ENCODE peak calls at places on chromosomes 2 and 18, in nine cellular contexts. One of them, this sample, is unnamed.

GRCh38 chr2:46164581-46165301 is 132.5 kb upstream of the EPAS1 start:
- DNase-seq in K562: no peak
- DNase-seq in transverse colon: peak; percentile 66
- DNase-seq in endothelial cell of umbilical vein: peak; percentile 94
- DNase-seq in HCT116: no peak
- DNase-seq in GM12878: no peak
- DNase-seq in heart left ventricle: peak; percentile 85
- DNase-seq in sigmoid colon: peak; percentile 92
- DNase-seq in right lobe of liver: peak; percentile 56
- DNase-seq in this sample: peak; percentile 67

GRCh38 chr2:9166579-9167392 is 39.8 kb upstream of the ASAP2 start:
- DNase-seq in K562: no peak
- DNase-seq in transverse colon: no peak
- DNase-seq in endothelial cell of umbilical vein: no peak
- DNase-seq in HCT116: no peak
- DNase-seq in GM12878: no peak
- DNase-seq in heart left ventricle: peak; percentile 65
- DNase-seq in sigmoid colon: no peak
- DNase-seq in right lobe of liver: no peak
- DNase-seq in this sample: no peak

GRCh38 chr18:22074343-22075070 is 94.9 kb upstream of the GATA6 start:
- DNase-seq in K562: no peak
- DNase-seq in transverse colon: no peak
- DNase-seq in endothelial cell of umbilical vein: no peak
- DNase-seq in HCT116: no peak
- DNase-seq in GM12878: no peak
- DNase-seq in heart left ventricle: no peak
- DNase-seq in sigmoid colon: no peak
- DNase-seq in right lobe of liver: no peak
- DNase-seq in this sample: no peak

GRCh38 chr2:113183703-113184102 is 9.9 kb downstream of the PSD4 start:
- DNase-seq in K562: no peak
- DNase-seq in transverse colon: no peak
- DNase-seq in endothelial cell of umbilical vein: no peak
- DNase-seq in HCT116: no peak
- DNase-seq in GM12878: no peak
- DNase-seq in heart left ventricle: no peak
- DNase-seq in sigmoid colon: no peak
- DNase-seq in right lobe of liver: no peak
- DNase-seq in this sample: no peak

GRCh38 chr2:153133716-153134115 is 344.8 kb downstream of the RPRM start:
- DNase-seq in K562: no peak
- DNase-seq in transverse colon: no peak
- DNase-seq in endothelial cell of umbilical vein: no peak
- DNase-seq in HCT116: no peak
- DNase-seq in GM12878: no peak
- DNase-seq in heart left ventricle: no peak
- DNase-seq in sigmoid colon: no peak
- DNase-seq in right lobe of liver: no peak
- DNase-seq in this sample: no peak

GRCh38 chr2:152716805-152717241 is 438 bp downstream of the PRPF40A start:
- DNase-seq in K562: peak; percentile 74
- DNase-seq in transverse colon: peak; percentile 35
- DNase-seq in endothelial cell of umbilical vein: no peak
- DNase-seq in HCT116: no peak
- DNase-seq in GM12878: no peak
- DNase-seq in heart left ventricle: peak; percentile 37
- DNase-seq in sigmoid colon: no peak
- DNase-seq in right lobe of liver: no peak
- DNase-seq in this sample: peak; percentile 25

GRCh38 chr2:134249755-134250154 is 4.1 kb upstream of the MGAT5 start:
- DNase-seq in K562: no peak
- DNase-seq in transverse colon: no peak
- DNase-seq in endothelial cell of umbilical vein: no peak
- DNase-seq in HCT116: no peak
- DNase-seq in GM12878: no peak
- DNase-seq in heart left ventricle: no peak
- DNase-seq in sigmoid colon: no peak
- DNase-seq in right lobe of liver: no peak
- DNase-seq in this sample: no peak

GRCh38 chr2:26606847-26607190 is 34.3 kb downstream of the CIB4 start:
- DNase-seq in K562: no peak
- DNase-seq in transverse colon: no peak
- DNase-seq in endothelial cell of umbilical vein: no peak
- DNase-seq in HCT116: peak; percentile 34
- DNase-seq in GM12878: no peak
- DNase-seq in heart left ventricle: no peak
- DNase-seq in sigmoid colon: peak; percentile 55
- DNase-seq in right lobe of liver: no peak
- DNase-seq in this sample: peak; percentile 58

GRCh38 chr2:50769416-50769815 is 262.5 kb downstream of the NRXN1 start:
- DNase-seq in K562: no peak
- DNase-seq in transverse colon: no peak
- DNase-seq in endothelial cell of umbilical vein: no peak
- DNase-seq in HCT116: no peak
- DNase-seq in GM12878: no peak
- DNase-seq in heart left ventricle: no peak
- DNase-seq in sigmoid colon: no peak
- DNase-seq in right lobe of liver: no peak
- DNase-seq in this sample: peak; percentile 49

GRCh38 chr2:198309673-198310280 is 505.4 kb downstream of the PLCL1 start:
- DNase-seq in K562: peak; percentile 54
- DNase-seq in transverse colon: peak; percentile 73
- DNase-seq in endothelial cell of umbilical vein: peak; percentile 61
- DNase-seq in HCT116: peak; percentile 37
- DNase-seq in GM12878: no peak
- DNase-seq in heart left ventricle: no peak
- DNase-seq in sigmoid colon: no peak
- DNase-seq in right lobe of liver: no peak
- DNase-seq in this sample: peak; percentile 54

GRCh38 chr2:110182449-110182848 is 22.4 kb downstream of the NPHP1 start:
- DNase-seq in K562: no peak
- DNase-seq in transverse colon: no peak
- DNase-seq in endothelial cell of umbilical vein: no peak
- DNase-seq in HCT116: no peak
- DNase-seq in GM12878: no peak
- DNase-seq in heart left ventricle: no peak
- DNase-seq in sigmoid colon: no peak
- DNase-seq in right lobe of liver: no peak
- DNase-seq in this sample: no peak

GRCh38 chr2:47636596-47636995 is 146.3 kb upstream of the MSH6 start:
- DNase-seq in K562: no peak
- DNase-seq in transverse colon: no peak
- DNase-seq in endothelial cell of umbilical vein: no peak
- DNase-seq in HCT116: no peak
- DNase-seq in GM12878: no peak
- DNase-seq in heart left ventricle: no peak
- DNase-seq in sigmoid colon: no peak
- DNase-seq in right lobe of liver: no peak
- DNase-seq in this sample: no peak

GRCh38 chr2:236498369-236498768 is 71.3 kb upstream of the ACKR3 start:
- DNase-seq in K562: no peak
- DNase-seq in transverse colon: no peak
- DNase-seq in endothelial cell of umbilical vein: no peak
- DNase-seq in HCT116: no peak
- DNase-seq in GM12878: no peak
- DNase-seq in heart left ventricle: peak; percentile 51
- DNase-seq in sigmoid colon: no peak
- DNase-seq in right lobe of liver: no peak
- DNase-seq in this sample: peak; percentile 20

GRCh38 chr2:26570083-26570430 is 71.1 kb downstream of the CIB4 start:
- DNase-seq in K562: no peak
- DNase-seq in transverse colon: no peak
- DNase-seq in endothelial cell of umbilical vein: no peak
- DNase-seq in HCT116: no peak
- DNase-seq in GM12878: no peak
- DNase-seq in heart left ventricle: no peak
- DNase-seq in sigmoid colon: no peak
- DNase-seq in right lobe of liver: peak; percentile 31
- DNase-seq in this sample: no peak

GRCh38 chr2:224894356-224894755 is 147.9 kb downstream of the DOCK10 start:
- DNase-seq in K562: no peak
- DNase-seq in transverse colon: no peak
- DNase-seq in endothelial cell of umbilical vein: no peak
- DNase-seq in HCT116: no peak
- DNase-seq in GM12878: peak; percentile 71
- DNase-seq in heart left ventricle: no peak
- DNase-seq in sigmoid colon: no peak
- DNase-seq in right lobe of liver: no peak
- DNase-seq in this sample: no peak
- H3K36me3 ChIP-seq in K562: no peaks in the 10 kb centered on the region
- H3K36me3 ChIP-seq in transverse colon: no peaks in the 10 kb centered on the region
- H3K36me3 ChIP-seq in endothelial cell of umbilical vein: no peaks in the 10 kb centered on the region
- H3K36me3 ChIP-seq in HCT116: no peaks in the 10 kb centered on the region
- H3K36me3 ChIP-seq in GM12878: peaks cover 3% of the 10 kb centered on the region
- H3K36me3 ChIP-seq in heart left ventricle: no peaks in the 10 kb centered on the region
- H3K36me3 ChIP-seq in sigmoid colon: no peaks in the 10 kb centered on the region
- H3K36me3 ChIP-seq in right lobe of liver: no peaks in the 10 kb centered on the region
- H3K36me3 ChIP-seq in this sample: no peaks in the 10 kb centered on the region

GRCh38 chr2:178478442-178479274 is at the start of gene FKBP7:
- DNase-seq in K562: peak; percentile 93
- DNase-seq in transverse colon: peak; percentile 91
- DNase-seq in endothelial cell of umbilical vein: peak; percentile 85
- DNase-seq in HCT116: peak; percentile 60
- DNase-seq in GM12878: peak; percentile 33
- DNase-seq in heart left ventricle: peak; percentile 92
- DNase-seq in sigmoid colon: peak; percentile 95
- DNase-seq in right lobe of liver: peak; percentile 91
- DNase-seq in this sample: peak; percentile 88
- TF ChIP-seq POLR2A in K562: peak; percentile 85
- TF ChIP-seq POLR2A in transverse colon: peak; percentile 73
- TF ChIP-seq POLR2A in endothelial cell of umbilical vein: peak; percentile 63
- TF ChIP-seq POLR2A in HCT116: peak; percentile 60
- TF ChIP-seq POLR2A in GM12878: peak; percentile 80
- TF ChIP-seq POLR2A in heart left ventricle: peak; percentile 68
- TF ChIP-seq POLR2A in sigmoid colon: peak; percentile 72
- TF ChIP-seq POLR2A in right lobe of liver: peak; percentile 71
- TF ChIP-seq POLR2A in this sample: peak; percentile 83

GRCh38 chr2:233422649-233423435 is 68.5 kb downstream of the DGKD start:
- DNase-seq in K562: no peak
- DNase-seq in transverse colon: no peak
- DNase-seq in endothelial cell of umbilical vein: no peak
- DNase-seq in HCT116: no peak
- DNase-seq in GM12878: no peak
- DNase-seq in heart left ventricle: no peak
- DNase-seq in sigmoid colon: no peak
- DNase-seq in right lobe of liver: no peak
- DNase-seq in this sample: no peak
- H3K4me3 ChIP-seq in K562: no peak overlapping the region
- H3K4me3 ChIP-seq in transverse colon: no peak overlapping the region
- H3K4me3 ChIP-seq in endothelial cell of umbilical vein: no peak overlapping the region
- H3K4me3 ChIP-seq in HCT116: no peak overlapping the region
- H3K4me3 ChIP-seq in GM12878: peak overlapping the region; percentile 29
- H3K4me3 ChIP-seq in heart left ventricle: no peak overlapping the region
- H3K4me3 ChIP-seq in sigmoid colon: no peak overlapping the region
- H3K4me3 ChIP-seq in right lobe of liver: no peak overlapping the region
- H3K4me3 ChIP-seq in this sample: no peak overlapping the region

GRCh38 chr18:63292844-63293683 is 26.5 kb downstream of the BCL2 start:
- DNase-seq in K562: no peak
- DNase-seq in transverse colon: peak; percentile 43
- DNase-seq in endothelial cell of umbilical vein: no peak
- DNase-seq in HCT116: no peak
- DNase-seq in GM12878: no peak
- DNase-seq in heart left ventricle: no peak
- DNase-seq in sigmoid colon: no peak
- DNase-seq in right lobe of liver: no peak
- DNase-seq in this sample: no peak

GRCh38 chr18:63291278-63291677 is 28.3 kb downstream of the BCL2 start:
- DNase-seq in K562: no peak
- DNase-seq in transverse colon: no peak
- DNase-seq in endothelial cell of umbilical vein: no peak
- DNase-seq in HCT116: no peak
- DNase-seq in GM12878: no peak
- DNase-seq in heart left ventricle: no peak
- DNase-seq in sigmoid colon: no peak
- DNase-seq in right lobe of liver: no peak
- DNase-seq in this sample: no peak

GRCh38 chr18:63293930-63294329 is 25.6 kb downstream of the BCL2 start:
- DNase-seq in K562: no peak
- DNase-seq in transverse colon: no peak
- DNase-seq in endothelial cell of umbilical vein: no peak
- DNase-seq in HCT116: no peak
- DNase-seq in GM12878: no peak
- DNase-seq in heart left ventricle: no peak
- DNase-seq in sigmoid colon: no peak
- DNase-seq in right lobe of liver: no peak
- DNase-seq in this sample: no peak

GRCh38 chr18:63286926-63287325 is 32.6 kb downstream of the BCL2 start:
- DNase-seq in K562: no peak
- DNase-seq in transverse colon: no peak
- DNase-seq in endothelial cell of umbilical vein: no peak
- DNase-seq in HCT116: no peak
- DNase-seq in GM12878: no peak
- DNase-seq in heart left ventricle: no peak
- DNase-seq in sigmoid colon: no peak
- DNase-seq in right lobe of liver: no peak
- DNase-seq in this sample: no peak

DNA sequence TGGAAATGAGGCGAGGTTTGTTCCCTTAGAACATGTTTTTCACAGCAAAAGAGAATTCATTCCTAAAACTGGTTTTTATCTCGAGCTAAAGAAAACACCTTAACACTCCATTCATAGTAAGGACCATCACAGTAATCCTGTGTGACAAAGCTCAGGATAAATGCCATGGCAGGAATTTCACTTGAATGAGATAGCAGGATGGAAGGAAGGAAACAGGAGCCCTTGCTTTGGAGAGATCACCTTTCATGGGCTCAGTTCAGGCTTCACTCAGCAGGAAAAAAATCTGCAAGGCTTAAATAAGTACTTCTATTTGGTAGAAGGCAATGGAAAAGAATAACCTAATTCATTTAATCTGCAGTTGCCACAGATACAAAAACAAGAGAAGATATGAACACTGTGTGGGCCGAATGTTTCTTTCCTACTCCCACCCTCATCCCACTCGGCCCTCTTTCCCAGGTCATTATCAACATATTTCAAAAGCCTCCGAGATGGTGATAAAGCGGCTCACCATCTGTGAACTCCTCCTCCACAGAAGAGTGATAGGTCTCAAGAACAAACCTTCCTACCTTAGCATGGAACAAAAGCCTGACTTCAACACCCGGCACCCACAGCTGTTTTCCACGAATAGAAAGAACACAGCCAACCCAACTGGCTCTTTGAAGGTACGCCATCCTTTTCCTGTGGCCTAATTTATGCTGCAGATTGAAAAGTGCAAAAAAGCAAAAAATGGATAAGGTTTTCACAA is 28.9 kb downstream of the BCL2 start:
- DNase-seq in K562: no peak
- DNase-seq in transverse colon: no peak
- DNase-seq in endothelial cell of umbilical vein: no peak
- DNase-seq in HCT116: no peak
- DNase-seq in GM12878: no peak
- DNase-seq in heart left ventricle: no peak
- DNase-seq in sigmoid colon: no peak
- DNase-seq in right lobe of liver: no peak
- DNase-seq in this sample: no peak
- H3K36me3 ChIP-seq in K562: no peaks in the 10 kb centered on the region
- H3K36me3 ChIP-seq in transverse colon: no peaks in the 10 kb centered on the region
- H3K36me3 ChIP-seq in endothelial cell of umbilical vein: no peaks in the 10 kb centered on the region
- H3K36me3 ChIP-seq in HCT116: no peaks in the 10 kb centered on the region
- H3K36me3 ChIP-seq in GM12878: peaks cover 4% of the 10 kb centered on the region
- H3K36me3 ChIP-seq in heart left ventricle: no peaks in the 10 kb centered on the region
- H3K36me3 ChIP-seq in sigmoid colon: no peaks in the 10 kb centered on the region
- H3K36me3 ChIP-seq in right lobe of liver: no peaks in the 10 kb centered on the region
- H3K36me3 ChIP-seq in this sample: no peaks in the 10 kb centered on the region

This sample was measured in body of pancreas.